ENCODE peak calls at places on chromosomes 3 and 15, in nine cellular contexts. Q is MM.1S, L is cardiac muscle cell, U is AG04449, E is aorta, R is foreskin fibroblast, N is GM12865, P is astrocyte of the spinal cord, Y is stomach. D is an unnamed sample.

GRCh38 chr15:80138962-80139361 is 13.8 kb upstream of the FAH start:
- DNase-seq in Q (no peak), L (no peak), U (no peak), E (no peak), R (no peak), N (no peak), P (no peak), Y (no peak), D (no peak)

GRCh38 chr3:57091471-57091870 is 31.0 kb downstream of the SPATA12 start:
- DNase-seq in Q (no peak), L (no peak), U (no peak), E (no peak), R (peak), N (no peak), P (peak), Y (no peak), D (no peak)

GRCh38 chr15:77599899-77600298 is 32.8 kb downstream of the LINGO1 start:
- DNase-seq in Q (peak), L (peak), U (no peak), E (no peak), R (peak), N (peak), P (no peak), Y (no peak), D (peak)

GRCh38 chr3:46858456-46858855 is 4.8 kb downstream of the MYL3 start:
- DNase-seq in Q (no peak), L (no peak), U (no peak), E (peak), R (no peak), N (no peak), P (no peak), Y (no peak), D (no peak)

GRCh38 chr3:137792633-137793271 is 28.6 kb downstream of the SOX14 start:
- DNase-seq in Q (peak), L (peak), U (no peak), E (no peak), R (peak), N (peak), P (no peak), Y (no peak), D (no peak)

GRCh38 chr15:101479342-101479845 is 10.1 kb downstream of the PCSK6 start:
- DNase-seq in Q (no peak), L (no peak), U (no peak), E (no peak), R (no peak), N (no peak), P (no peak), Y (no peak), D (no peak)

GRCh38 chr15:40487816-40488682 is 17.3 kb downstream of the CHST14 start:
- DNase-seq in Q (no peak), L (no peak), U (no peak), E (peak), R (no peak), N (no peak), P (no peak), Y (no peak), D (no peak)

GRCh38 chr15:59020321-59020720 is 32.9 kb downstream of the RNF111 start:
- DNase-seq in Q (no peak), L (no peak), U (no peak), E (no peak), R (peak), N (no peak), P (peak), Y (no peak), D (no peak)

GRCh38 chr15:92306662-92307061 is 87.0 kb upstream of the ST8SIA2 start:
- DNase-seq in Q (no peak), L (peak), U (no peak), E (no peak), R (no peak), N (peak), P (no peak), Y (no peak), D (no peak)

GRCh38 chr3:159432721-159433300 is 555.8 kb upstream of the IL12A start:
- DNase-seq in Q (no peak), L (no peak), U (no peak), E (no peak), R (peak), N (no peak), P (peak), Y (no peak), D (no peak)

GRCh38 chr3:45185052-45185451 is 38.9 kb upstream of the CDCP1 start:
- DNase-seq in Q (no peak), L (no peak), U (no peak), E (no peak), R (no peak), N (no peak), P (no peak), Y (no peak), D (no peak)

GRCh38 chr3:45181496-45181895 is 35.3 kb upstream of the CDCP1 start:
- DNase-seq in Q (no peak), L (no peak), U (no peak), E (no peak), R (no peak), N (no peak), P (no peak), Y (no peak), D (no peak)

GRCh38 chr3:45185461-45185860 is 39.3 kb upstream of the CDCP1 start:
- DNase-seq in Q (no peak), L (no peak), U (no peak), E (no peak), R (no peak), N (no peak), P (no peak), Y (no peak), D (no peak)

GRCh38 chr3:45180899-45181298 is 34.7 kb upstream of the CDCP1 start:
- DNase-seq in Q (no peak), L (no peak), U (no peak), E (no peak), R (no peak), N (no peak), P (no peak), Y (no peak), D (no peak)

GRCh38 chr3:45182915-45183881 is 37.0 kb upstream of the CDCP1 start:
- DNase-seq in Q (peak), L (no peak), U (no peak), E (no peak), R (peak), N (no peak), P (peak), Y (peak), D (no peak)
- H3K4me3 ChIP-seq in Q (no peak), L (no peak), U (no peak), E (no peak), R (no peak), N (no peak), P (no peak), Y (no peak), D (no peak)

DNA sequence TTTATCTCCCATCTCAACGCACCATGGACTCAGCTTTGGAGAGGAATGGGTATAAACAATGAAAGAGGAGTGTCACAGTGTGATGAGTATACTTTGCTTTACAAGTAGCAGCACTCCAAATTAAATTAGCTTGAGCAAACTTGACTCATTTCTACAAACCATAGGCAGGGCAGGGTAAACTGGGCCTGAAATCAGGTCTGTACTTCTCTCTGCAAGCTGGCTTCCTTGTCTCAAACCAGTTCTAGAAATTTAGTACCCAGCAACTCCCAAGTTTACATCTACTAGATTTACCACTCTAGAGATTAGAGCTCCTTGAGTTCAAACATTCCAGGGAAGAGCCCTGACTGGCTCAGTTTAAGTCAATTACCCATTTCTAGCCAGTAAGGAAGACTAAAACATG is 37.4 kb upstream of the NEO1 start:
- DNase-seq in Q (no peak), L (no peak), U (no peak), E (no peak), R (no peak), N (no peak), P (no peak), Y (no peak), D (no peak)
- H3K4me3 ChIP-seq in Q (no peak), L (no peak), U (no peak), E (no peak), R (no peak), N (no peak), P (no peak), Y (no peak), D (no peak)

DNA sequence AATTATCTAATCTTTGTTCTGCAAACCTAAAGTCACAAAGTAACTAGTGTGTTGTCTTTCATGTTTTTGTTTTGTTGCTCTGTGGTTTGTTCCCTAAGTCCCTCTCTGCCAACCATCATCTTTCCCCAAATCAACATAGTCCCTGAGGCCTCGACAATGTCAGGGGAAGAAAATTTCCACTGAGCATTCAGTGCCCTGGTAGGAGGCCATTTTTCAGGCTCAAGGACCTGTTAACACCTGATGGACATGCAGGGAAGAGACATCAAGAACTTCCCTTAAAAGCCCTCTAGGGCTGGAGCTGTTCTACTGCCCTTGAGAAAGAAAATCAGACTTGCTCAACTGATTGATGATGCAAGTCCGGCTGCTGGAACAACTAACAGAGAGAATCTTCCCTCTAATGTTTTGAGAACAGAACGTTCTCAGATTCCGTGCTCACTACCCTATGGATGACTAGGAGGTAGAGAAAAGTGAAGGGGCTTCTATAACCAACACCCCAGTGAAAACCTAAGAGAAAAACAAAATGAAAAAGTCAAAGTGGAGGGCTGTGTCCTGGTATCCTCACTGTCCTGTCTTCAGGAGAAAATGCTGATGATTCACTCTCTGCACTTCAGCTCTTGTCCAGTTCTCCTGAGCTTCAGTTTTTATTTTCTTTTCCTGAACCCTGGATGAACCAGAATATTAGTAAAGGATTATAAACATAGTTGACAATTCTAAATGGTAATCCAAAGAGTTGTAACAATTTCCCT is 373.1 kb downstream of the FOXP1 start:
- DNase-seq in Q (no peak), L (peak), U (no peak), E (no peak), R (peak), N (no peak), P (peak), Y (peak), D (no peak)
- H3K4me3 ChIP-seq in Q (no peak), L (no peak), U (no peak), E (no peak), R (no peak), N (no peak), P (no peak), Y (no peak), D (no peak)

GRCh38 chr3:48664313-48664644 is 1.6 kb upstream of the CELSR3 start:
- DNase-seq in Q (no peak), L (no peak), U (no peak), E (no peak), R (no peak), N (no peak), P (no peak), Y (no peak), D (no peak)
- H3K4me3 ChIP-seq in Q (peak), L (no peak), U (no peak), E (no peak), R (no peak), N (no peak), P (peak), Y (peak), D (no peak)